ENCODE peak calls at places on chromosomes 12 and 14, in ten cellular contexts. Z is neuronal stem cell, S is fibroblast of lung, Q is IMR-90, L is MM.1S, T is GM23338, V is HCT116, U is mammary epithelial cell, P is GM12878, W is astrocyte. N is an unnamed sample.
A peak's percentile ranks its signal among the peaks of the same experiment; 100 is the strongest.

GRCh38 chr12:78120866-78121590 is 290.3 kb downstream of the NAV3 start:
- DNase-seq in Z (no peak), S (peak; percentile 26), Q (peak; percentile 52), L (peak; percentile 44), T (no peak), V (peak; percentile 33), U (no peak), P (no peak), W (no peak), N (peak; percentile 17)

GRCh38 chr14:46596236-46596635 is 55.3 kb downstream of the RPL10L start:
- DNase-seq in Z (no peak), S (peak; percentile 24), Q (no peak), L (no peak), T (no peak), V (no peak), U (no peak), P (no peak), W (no peak), N (no peak)

GRCh38 chr12:11981174-11981733 is 89.5 kb upstream of the BCL2L14 start:
- DNase-seq in Z (no peak), S (peak; percentile 61), Q (no peak), L (peak; percentile 70), T (no peak), V (no peak), U (peak; percentile 69), P (peak; percentile 98), W (peak; percentile 49), N (peak; percentile 71)

GRCh38 chr12:41485203-41485602 is 297.1 kb downstream of the PDZRN4 start:
- DNase-seq in Z (no peak), S (no peak), Q (no peak), L (no peak), T (no peak), V (no peak), U (peak; percentile 9), P (no peak), W (no peak), N (no peak)

GRCh38 chr12:52356031-52356761 is 11.1 kb downstream of the KRT85 start:
- DNase-seq in Z (no peak), S (no peak), Q (no peak), L (no peak), T (no peak), V (no peak), U (no peak), P (no peak), W (no peak), N (peak; percentile 50)

GRCh38 chr12:111450676-111451075 is 45.0 kb downstream of the SH2B3 start:
- DNase-seq in Z (no peak), S (no peak), Q (no peak), L (no peak), T (no peak), V (no peak), U (no peak), P (no peak), W (no peak), N (peak; percentile 6)

GRCh38 chr14:68636597-68636996 is 156.3 kb downstream of the ZFP36L1 start:
- DNase-seq in Z (no peak), S (no peak), Q (no peak), L (no peak), T (no peak), V (no peak), U (no peak), P (no peak), W (no peak), N (no peak)

GRCh38 chr14:102849522-102850379 is 72.5 kb downstream of the TRAF3 start:
- DNase-seq in Z (no peak), S (peak; percentile 54), Q (peak; percentile 64), L (no peak), T (no peak), V (no peak), U (peak; percentile 30), P (no peak), W (peak; percentile 39), N (no peak)

GRCh38 chr12:96211989-96212388 is 17.8 kb downstream of the ELK3 start:
- DNase-seq in Z (no peak), S (no peak), Q (no peak), L (no peak), T (no peak), V (no peak), U (no peak), P (no peak), W (no peak), N (no peak)

GRCh38 chr12:96212456-96213375 is 18.5 kb downstream of the ELK3 start:
- DNase-seq in Z (no peak), S (no peak), Q (no peak), L (no peak), T (no peak), V (no peak), U (no peak), P (no peak), W (no peak), N (no peak)

GRCh38 chr12:96210376-96211055 is 16.3 kb downstream of the ELK3 start:
- DNase-seq in Z (no peak), S (no peak), Q (no peak), L (no peak), T (no peak), V (no peak), U (no peak), P (no peak), W (no peak), N (no peak)

GRCh38 chr12:96215933-96216273 is 21.7 kb downstream of the ELK3 start:
- DNase-seq in Z (no peak), S (no peak), Q (no peak), L (no peak), T (no peak), V (no peak), U (no peak), P (no peak), W (no peak), N (no peak)

DNA sequence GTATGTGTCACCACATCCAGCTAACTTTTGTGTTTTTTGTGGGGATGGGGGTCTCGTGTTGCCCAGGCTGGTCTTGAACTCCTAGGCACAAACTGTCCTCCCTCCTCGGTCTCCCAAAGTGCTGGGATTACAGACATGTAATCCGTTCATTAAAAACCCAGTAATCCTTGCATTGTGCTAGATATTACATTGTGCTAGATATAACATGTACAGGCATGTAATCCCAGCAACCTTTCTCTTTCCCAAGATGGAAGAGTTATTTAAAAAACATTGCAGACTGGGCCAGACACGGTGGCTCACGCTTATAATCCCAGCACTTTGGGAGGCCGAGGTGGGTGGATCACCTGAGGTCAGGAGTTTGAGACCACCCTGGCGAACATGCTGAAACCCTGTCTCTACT is 19.7 kb downstream of the ELK3 start:
- DNase-seq in Z (no peak), S (no peak), Q (no peak), L (no peak), T (no peak), V (no peak), U (peak; percentile 38), P (no peak), W (no peak), N (no peak)
- H2AFZ ChIP-seq in Z (no peak overlapping the region), S (no peak overlapping the region), Q (no peak overlapping the region), L (no peak overlapping the region), T (no peak overlapping the region), V (no peak overlapping the region), U (no peak overlapping the region), P (no peak overlapping the region), W (no peak overlapping the region), N (no peak overlapping the region)

GRCh38 chr14:40989260-40989659 is 617.4 kb upstream of the LRFN5 start:
- DNase-seq in Z (no peak), S (no peak), Q (no peak), L (no peak), T (no peak), V (no peak), U (no peak), P (no peak), W (no peak), N (no peak)

GRCh38 chr14:40987481-40987880 is 619.2 kb upstream of the LRFN5 start:
- DNase-seq in Z (no peak), S (no peak), Q (no peak), L (no peak), T (no peak), V (no peak), U (no peak), P (no peak), W (no peak), N (no peak)

GRCh38 chr14:40985584-40985983 is 621.1 kb upstream of the LRFN5 start:
- DNase-seq in Z (no peak), S (no peak), Q (no peak), L (no peak), T (no peak), V (no peak), U (no peak), P (no peak), W (no peak), N (no peak)

GRCh38 chr14:40981247-40981646 is 625.4 kb upstream of the LRFN5 start:
- DNase-seq in Z (no peak), S (no peak), Q (no peak), L (no peak), T (no peak), V (no peak), U (no peak), P (no peak), W (no peak), N (no peak)

GRCh38 chr14:40983604-40984003 is 623.1 kb upstream of the LRFN5 start:
- DNase-seq in Z (no peak), S (peak; percentile 35), Q (peak; percentile 0), L (no peak), T (no peak), V (no peak), U (no peak), P (no peak), W (peak; percentile 28), N (no peak)
- H2AFZ ChIP-seq in Z (no peak overlapping the region), S (no peak overlapping the region), Q (no peak overlapping the region), L (no peak overlapping the region), T (no peak overlapping the region), V (no peak overlapping the region), U (no peak overlapping the region), P (no peak overlapping the region), W (no peak overlapping the region), N (no peak overlapping the region)

DNA sequence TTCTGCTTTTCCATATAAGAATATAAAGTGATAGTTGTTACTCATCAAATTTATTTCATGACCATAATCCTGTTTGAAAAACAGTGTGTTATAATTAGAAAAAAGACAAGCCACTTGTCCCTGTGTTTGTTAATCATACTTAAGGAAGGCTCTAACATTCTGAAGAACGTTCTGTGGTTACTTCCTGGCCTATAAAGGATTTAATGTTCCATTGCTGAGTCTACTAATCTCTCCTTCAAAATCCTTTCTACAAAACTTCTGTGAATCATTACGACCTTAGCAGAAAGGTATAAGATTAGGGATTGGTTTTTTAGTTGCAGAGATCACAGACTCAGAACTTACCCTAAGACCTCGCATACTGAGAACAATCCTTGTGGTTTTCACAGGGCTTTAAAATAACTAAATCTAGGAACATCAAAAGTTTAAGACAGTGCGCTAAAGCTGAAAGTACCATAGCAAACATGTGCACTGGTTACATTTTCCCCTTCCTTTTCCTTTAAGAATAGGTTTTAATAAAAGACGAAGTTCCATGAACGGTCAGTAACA is 48.3 kb downstream of the TMCC3 start:
- DNase-seq in Z (no peak), S (no peak), Q (no peak), L (no peak), T (no peak), V (no peak), U (no peak), P (no peak), W (no peak), N (no peak)
- H2AFZ ChIP-seq in Z (no peak overlapping the region), S (no peak overlapping the region), Q (no peak overlapping the region), L (no peak overlapping the region), T (no peak overlapping the region), V (no peak overlapping the region), U (no peak overlapping the region), P (no peak overlapping the region), W (no peak overlapping the region), N (no peak overlapping the region)

GRCh38 chr12:89472508-89472907 is 52.1 kb downstream of the GALNT4 start:
- DNase-seq in Z (no peak), S (peak; percentile 82), Q (peak; percentile 84), L (no peak), T (no peak), V (no peak), U (peak; percentile 59), P (no peak), W (peak; percentile 75), N (no peak)

GRCh38 chr12:89469361-89469760 is 55.2 kb downstream of the GALNT4 start:
- DNase-seq in Z (no peak), S (peak; percentile 68), Q (peak; percentile 73), L (peak; percentile 50), T (no peak), V (no peak), U (peak; percentile 72), P (no peak), W (peak; percentile 61), N (no peak)

GRCh38 chr12:89468648-89469326 is 55.8 kb downstream of the GALNT4 start:
- DNase-seq in Z (no peak), S (no peak), Q (no peak), L (peak; percentile 72), T (no peak), V (no peak), U (no peak), P (no peak), W (no peak), N (no peak)

GRCh38 chr12:89468017-89468416 is 56.6 kb downstream of the GALNT4 start:
- DNase-seq in Z (no peak), S (no peak), Q (no peak), L (no peak), T (no peak), V (no peak), U (no peak), P (no peak), W (no peak), N (no peak)

GRCh38 chr12:89470741-89471504 is 53.7 kb downstream of the GALNT4 start:
- DNase-seq in Z (no peak), S (peak; percentile 30), Q (peak; percentile 68), L (peak; percentile 74), T (peak; percentile 73), V (peak; percentile 42), U (peak; percentile 21), P (no peak), W (peak; percentile 22), N (no peak)
- H2AFZ ChIP-seq in Z (no peak overlapping the region), S (no peak overlapping the region), Q (no peak overlapping the region), L (no peak overlapping the region), T (no peak overlapping the region), V (no peak overlapping the region), U (no peak overlapping the region), P (no peak overlapping the region), W (no peak overlapping the region), N (no peak overlapping the region)

N was measured in osteoblast.